ENCODE peak calls at places on chromosomes 5 and 9, in seven cellular contexts. N is omental fat pad, O is mammary epithelial cell, A is astrocyte, R is hepatocyte, P is heart right ventricle, K is HCT116. U is an unnamed sample.

GRCh38 chr5:154475613-154476342 is 2.2 kb downstream of the HAND1 start:
- DNase-seq in N (no peak), O (no peak), A (no peak), R (no peak), P (no peak), K (no peak), U (no peak)

GRCh38 chr5:176379881-176380280 is 8.5 kb downstream of the NOP16 start:
- DNase-seq in N (no peak), O (no peak), A (no peak), R (no peak), P (no peak), K (no peak), U (no peak)

GRCh38 chr9:35227283-35227682 is 65.5 kb downstream of the UNC13B start:
- DNase-seq in N (no peak), O (no peak), A (no peak), R (no peak), P (no peak), K (no peak), U (no peak)

GRCh38 chr9:76322810-76323209 is 71.4 kb downstream of the RFK start:
- DNase-seq in N (no peak), O (no peak), A (no peak), R (no peak), P (no peak), K (no peak), U (no peak)

GRCh38 chr5:143106175-143106574 is 297.3 kb downstream of the NR3C1 start:
- DNase-seq in N (no peak), O (peak), A (peak), R (peak), P (peak), K (no peak), U (no peak)

GRCh38 chr5:52665544-52665943 is 122.2 kb upstream of the ITGA1 start:
- DNase-seq in N (no peak), O (no peak), A (no peak), R (no peak), P (no peak), K (no peak), U (no peak)

GRCh38 chr5:149133795-149134777 is 7.2 kb upstream of the ABLIM3 start:
- DNase-seq in N (no peak), O (peak), A (peak), R (no peak), P (peak), K (peak), U (no peak)

GRCh38 chr5:180113660-180114303 is 42.2 kb upstream of the RNF130 start:
- DNase-seq in N (no peak), O (no peak), A (no peak), R (no peak), P (no peak), K (no peak), U (no peak)

GRCh38 chr5:97094579-97095317 is 47.7 kb downstream of the LIX1 start:
- DNase-seq in N (no peak), O (no peak), A (no peak), R (no peak), P (no peak), K (no peak), U (no peak)

GRCh38 chr9:133509179-133510083 is 15.3 kb downstream of the MYMK start:
- DNase-seq in N (no peak), O (no peak), A (no peak), R (peak), P (peak), K (no peak), U (no peak)

GRCh38 chr5:145921211-145921610 is 15.2 kb upstream of the SH3RF2 start:
- DNase-seq in N (no peak), O (peak), A (no peak), R (no peak), P (no peak), K (no peak), U (no peak)

GRCh38 chr5:16539169-16539666 is 73.6 kb upstream of the ZNF622 start:
- DNase-seq in N (peak), O (peak), A (peak), R (peak), P (peak), K (no peak), U (no peak)

GRCh38 chr5:79684782-79685181 is 4.9 kb upstream of the CMYA5 start:
- DNase-seq in N (no peak), O (no peak), A (no peak), R (no peak), P (no peak), K (no peak), U (no peak)

GRCh38 chr9:16653491-16654407 is 216.7 kb downstream of the BNC2 start:
- DNase-seq in N (no peak), O (no peak), A (no peak), R (peak), P (no peak), K (no peak), U (no peak)

GRCh38 chr9:104895572-104895971 is 32.4 kb downstream of the ABCA1 start:
- DNase-seq in N (no peak), O (peak), A (peak), R (no peak), P (no peak), K (no peak), U (no peak)

GRCh38 chr5:69334793-69335268 is 2.2 kb upstream of the CCDC125 start:
- DNase-seq in N (peak), O (peak), A (peak), R (peak), P (peak), K (peak), U (peak)

GRCh38 chr9:128124873-128125574 is 2.5 kb downstream of the PTGES2 start:
- DNase-seq in N (peak), O (peak), A (peak), R (peak), P (peak), K (peak), U (no peak)

GRCh38 chr5:178296066-178296465 is 63.5 kb upstream of the PHYKPL start:
- DNase-seq in N (no peak), O (no peak), A (no peak), R (no peak), P (peak), K (no peak), U (no peak)

GRCh38 chr9:128835246-128836210 is 5.9 kb upstream of the SPOUT1 start:
- DNase-seq in N (no peak), O (no peak), A (no peak), R (no peak), P (no peak), K (no peak), U (no peak)

GRCh38 chr9:33447404-33448158 is at the start of gene AQP3:
- DNase-seq in N (no peak), O (peak), A (no peak), R (peak), P (peak), K (no peak), U (peak)

GRCh38 chr5:142806769-142807377 is 36.7 kb downstream of the ARHGAP26 start:
- DNase-seq in N (no peak), O (no peak), A (peak), R (no peak), P (no peak), K (no peak), U (no peak)

GRCh38 chr5:107296572-107296971 is 374.2 kb downstream of the EFNA5 start:
- DNase-seq in N (no peak), O (no peak), A (no peak), R (no peak), P (no peak), K (no peak), U (no peak)

GRCh38 chr5:10726913-10727517 is 34.0 kb downstream of the DAP start:
- DNase-seq in N (no peak), O (no peak), A (no peak), R (no peak), P (no peak), K (no peak), U (no peak)

GRCh38 chr9:16469184-16469583 is 401.3 kb downstream of the BNC2 start:
- DNase-seq in N (no peak), O (no peak), A (no peak), R (no peak), P (no peak), K (no peak), U (no peak)

GRCh38 chr9:111831371-111832108 is 36.8 kb upstream of the SHOC1 start:
- DNase-seq in N (no peak), O (peak), A (peak), R (no peak), P (no peak), K (no peak), U (no peak)

GRCh38 chr5:65077653-65078052 is 308.9 kb downstream of the CWC27 start:
- DNase-seq in N (no peak), O (no peak), A (no peak), R (no peak), P (no peak), K (no peak), U (no peak)

GRCh38 chr5:121164632-121165031 is 687.0 kb upstream of the FTMT start:
- DNase-seq in N (no peak), O (no peak), A (no peak), R (no peak), P (no peak), K (no peak), U (no peak)

GRCh38 chr9:114250235-114250568 is 72.7 kb upstream of the ORM1 start:
- DNase-seq in N (no peak), O (no peak), A (peak), R (peak), P (peak), K (no peak), U (no peak)

GRCh38 chr9:128920381-128921058 is at the start of gene PHYHD1:
- DNase-seq in N (no peak), O (no peak), A (peak), R (no peak), P (peak), K (no peak), U (no peak)

GRCh38 chr5:174074369-174074768 is 28.9 kb downstream of the NSG2 start:
- DNase-seq in N (no peak), O (no peak), A (no peak), R (no peak), P (no peak), K (no peak), U (no peak)

GRCh38 chr5:171945066-171945465 is 61.4 kb downstream of the FBXW11 start:
- DNase-seq in N (no peak), O (no peak), A (no peak), R (no peak), P (no peak), K (no peak), U (no peak)

GRCh38 chr5:104513194-104513602 is 950.6 kb upstream of the NUDT12 start:
- DNase-seq in N (no peak), O (peak), A (peak), R (peak), P (no peak), K (peak), U (no peak)

GRCh38 chr5:57626703-57627102 is 144.1 kb upstream of the ACTBL2 start:
- DNase-seq in N (no peak), O (no peak), A (peak), R (no peak), P (no peak), K (no peak), U (no peak)

GRCh38 chr5:150960791-150961396 is 56.1 kb upstream of the ZNF300 start:
- DNase-seq in N (no peak), O (no peak), A (no peak), R (no peak), P (no peak), K (peak), U (no peak)

GRCh38 chr5:151520294-151520693 is 70.8 kb downstream of the FAT2 start:
- DNase-seq in N (no peak), O (no peak), A (no peak), R (no peak), P (no peak), K (no peak), U (no peak)

GRCh38 chr9:70995511-70995910 is 125.9 kb downstream of the TRPM3 start:
- DNase-seq in N (no peak), O (no peak), A (no peak), R (no peak), P (no peak), K (no peak), U (no peak)

GRCh38 chr9:18320046-18320445 is 153.9 kb upstream of the ADAMTSL1 start:
- DNase-seq in N (no peak), O (no peak), A (no peak), R (no peak), P (no peak), K (no peak), U (no peak)
- TF ChIP-seq CTCF in N (no peak), O (no peak), A (no peak), R (no peak), P (no peak), K (no peak), U (no peak)

DNA sequence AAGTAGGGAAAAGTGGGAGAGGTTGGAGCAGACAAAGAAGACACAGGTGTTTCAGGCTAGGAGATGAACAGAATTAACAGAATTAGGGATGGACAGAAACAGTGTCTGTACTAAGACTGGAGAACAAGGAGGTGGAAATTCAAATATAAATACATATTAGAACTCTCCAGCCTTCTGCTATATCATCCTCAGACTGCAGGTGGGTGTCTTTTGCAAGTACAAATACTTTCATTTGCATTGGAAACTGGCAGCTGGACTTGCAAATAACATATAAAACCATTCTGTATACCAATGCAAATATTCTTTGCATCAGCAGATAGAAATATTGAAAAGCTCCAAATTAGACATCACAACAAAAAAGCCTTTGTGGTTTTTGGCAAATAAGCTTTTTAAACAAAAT is 335.4 kb downstream of the ZNF608 start:
- DNase-seq in N (no peak), O (no peak), A (no peak), R (no peak), P (no peak), K (no peak), U (no peak)
- TF ChIP-seq CTCF in N (no peak), O (no peak), A (no peak), R (peak), P (peak), K (peak), U (no peak)

DNA sequence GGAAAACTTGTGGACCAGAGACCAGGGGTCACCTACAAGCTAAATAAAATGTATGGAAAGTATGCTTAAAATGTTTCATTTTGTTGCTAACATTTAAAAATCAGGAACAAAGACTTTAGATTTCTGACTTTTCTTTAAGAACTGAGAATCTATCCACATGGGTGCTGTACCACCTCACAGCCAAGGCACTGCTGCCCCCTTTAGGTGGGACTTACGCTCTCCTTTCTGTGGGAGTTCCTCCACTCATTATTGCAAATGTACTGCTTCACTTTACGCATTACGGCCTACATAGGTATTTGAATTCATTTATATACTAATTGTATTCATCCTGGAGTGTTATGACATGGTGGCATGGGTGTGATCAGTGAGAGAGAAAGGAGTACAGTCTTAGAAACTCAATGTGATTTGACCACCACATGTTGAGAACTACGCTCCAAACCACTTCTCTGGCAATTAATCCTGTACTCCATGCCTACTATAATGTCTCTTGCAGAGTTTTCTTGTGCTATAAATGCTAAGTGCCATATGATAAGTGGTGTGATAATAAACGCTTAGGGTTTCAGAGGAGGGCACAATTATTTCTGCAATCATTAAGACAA is 24.7 kb upstream of the CETN3 start:
- DNase-seq in N (no peak), O (peak), A (peak), R (peak), P (no peak), K (peak), U (no peak)
- TF ChIP-seq CTCF in N (no peak), O (peak), A (peak), R (peak), P (peak), K (peak), U (no peak)

DNA sequence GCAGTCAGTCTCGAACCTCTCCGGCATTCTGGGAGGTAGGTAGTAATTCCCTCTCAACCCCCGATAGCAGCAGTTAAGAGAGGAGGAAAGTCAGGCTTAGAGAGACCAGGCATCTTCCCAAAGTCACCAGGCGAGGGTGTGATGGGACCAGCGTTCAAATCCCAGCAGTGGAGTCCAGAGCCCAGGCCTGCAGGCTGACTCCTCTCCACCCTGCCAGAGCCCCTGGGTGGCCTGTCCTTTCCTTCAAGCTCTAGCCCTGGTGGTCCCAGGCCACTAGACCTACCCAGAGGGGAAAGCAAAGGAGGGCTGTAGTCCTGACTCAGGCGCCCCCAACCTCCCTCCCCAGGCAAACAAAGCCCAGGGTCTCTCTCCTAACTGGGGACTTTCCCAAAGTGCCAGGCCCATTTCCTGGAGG is 4.2 kb upstream of the NR5A1 start:
- DNase-seq in N (no peak), O (no peak), A (no peak), R (no peak), P (no peak), K (no peak), U (no peak)
- TF ChIP-seq CTCF in N (no peak), O (no peak), A (no peak), R (no peak), P (no peak), K (no peak), U (no peak)

GRCh38 chr9:81083062-81083461 is 606.3 kb downstream of the TLE1 start:
- DNase-seq in N (no peak), O (no peak), A (peak), R (peak), P (no peak), K (no peak), U (no peak)
- TF ChIP-seq CTCF in N (no peak), O (no peak), A (peak), R (peak), P (no peak), K (no peak), U (no peak)

DNA sequence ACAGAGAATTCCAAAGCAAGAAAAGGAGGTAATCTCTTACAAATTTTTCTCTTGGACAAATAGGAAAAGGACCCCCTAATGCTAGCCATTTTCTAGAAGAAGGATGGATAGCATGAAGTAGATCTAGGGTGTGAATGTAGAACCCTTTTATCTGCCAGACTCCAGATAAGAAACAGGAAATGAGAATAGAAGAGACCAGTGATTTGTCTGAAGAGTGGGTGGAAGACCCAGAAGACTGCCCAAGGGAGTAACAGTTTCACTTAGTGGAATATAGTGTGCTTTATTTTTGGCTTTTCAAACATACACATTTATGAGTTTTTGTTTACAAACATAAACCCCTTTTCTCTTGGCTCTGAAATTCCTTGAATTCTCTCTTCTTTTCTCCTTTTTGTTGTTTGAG is 25.0 kb downstream of the ECM2 start:
- DNase-seq in N (no peak), O (no peak), A (no peak), R (no peak), P (no peak), K (no peak), U (no peak)
- TF ChIP-seq CTCF in N (no peak), O (no peak), A (no peak), R (no peak), P (no peak), K (no peak), U (no peak)

DNA sequence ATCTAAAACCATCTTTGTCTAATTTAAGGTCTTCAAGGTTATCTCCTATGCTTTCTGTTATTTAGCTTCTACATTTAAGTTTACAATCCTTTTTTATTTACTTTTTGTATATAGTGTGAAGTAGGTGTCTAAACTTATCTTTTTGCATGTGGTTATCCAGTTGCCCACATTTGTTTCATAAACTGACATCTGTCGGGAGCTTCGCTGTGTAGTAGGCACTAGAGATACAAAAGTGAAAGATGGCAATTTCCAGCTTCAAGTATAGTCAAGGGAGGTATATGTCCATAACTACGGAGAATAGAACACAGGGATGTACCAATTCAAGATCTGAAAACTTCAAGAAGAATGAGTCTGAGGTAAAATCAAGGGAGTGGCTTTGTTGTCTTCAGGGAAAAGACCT is 38.7 kb upstream of the ELL2 start:
- DNase-seq in N (no peak), O (no peak), A (no peak), R (no peak), P (no peak), K (no peak), U (no peak)
- TF ChIP-seq CTCF in N (no peak), O (no peak), A (no peak), R (no peak), P (no peak), K (no peak), U (no peak)

GRCh38 chr5:127229185-127229889 is 61.3 kb upstream of the MEGF10 start:
- DNase-seq in N (no peak), O (peak), A (no peak), R (peak), P (peak), K (no peak), U (peak)
- TF ChIP-seq CTCF in N (no peak), O (no peak), A (no peak), R (no peak), P (peak), K (no peak), U (no peak)

U was measured in activated B cell treated with CpG ODN at 0.5 μM for 24 hours.